ENCODE peak calls at places on chromosomes 12 and 14, in four cellular contexts. P, V, C and Y are unnamed samples.

GRCh38 chr14:35332517-35333346 is 40.5 kb downstream of the PSMA6 start:
- DNase-seq in C (peak; percentile 83), V (peak; percentile 73), P (peak; percentile 35), Y (peak; percentile 41)

GRCh38 chr12:109563291-109564284 is 9.7 kb downstream of the MMAB start:
- DNase-seq in V (no peak), C (no peak), P (no peak), Y (no peak)

GRCh38 chr12:112116232-112117060 is 7.9 kb upstream of the NAA25 start:
- DNase-seq in V (peak; percentile 35), P (peak; percentile 71), C (peak; percentile 62), Y (peak; percentile 55)

GRCh38 chr14:37988472-37988871 is 219.2 kb upstream of the SSTR1 start:
- DNase-seq in P (no peak), C (no peak), V (no peak), Y (peak; percentile 31)

GRCh38 chr12:75705749-75706719 is 194.6 kb upstream of the KRR1 start:
- DNase-seq in P (peak; percentile 98), V (peak; percentile 64), C (peak; percentile 76), Y (peak; percentile 88)

GRCh38 chr12:53056296-53056695 is 6.4 kb downstream of the TNS2 start:
- DNase-seq in C (no peak), V (no peak), P (no peak), Y (no peak)

GRCh38 chr12:58443273-58443980 is 476.9 kb downstream of the LRIG3 start:
- DNase-seq in C (peak; percentile 59), V (peak; percentile 24), P (peak; percentile 37), Y (peak; percentile 18)

GRCh38 chr12:129886541-129886940 is 17.3 kb downstream of the TMEM132D start:
- DNase-seq in P (no peak), V (no peak), C (no peak), Y (no peak)

GRCh38 chr14:38150075-38150474 is 57.6 kb upstream of the SSTR1 start:
- DNase-seq in P (no peak), V (no peak), C (no peak), Y (no peak)

GRCh38 chr12:103561174-103561573 is 25.9 kb upstream of the STAB2 start:
- DNase-seq in V (no peak), P (peak; percentile 29), C (peak; percentile 50), Y (peak; percentile 68)

GRCh38 chr12:52496054-52496453 is 3.0 kb upstream of the KRT6A start:
- DNase-seq in P (no peak), C (no peak), V (no peak), Y (peak; percentile 4)

GRCh38 chr14:98290596-98290995 is 981.4 kb downstream of the BCL11B start:
- DNase-seq in V (no peak), C (peak; percentile 94), P (no peak), Y (no peak)

GRCh38 chr14:60090864-60091519 is 731 bp upstream of the PCNX4 start:
- DNase-seq in V (peak; percentile 72), C (peak; percentile 50), P (peak; percentile 78), Y (peak; percentile 69)